ENCODE peak calls at places on chromosome 2, in seven cellular contexts. E is upper lobe of left lung, I is HepG2, Y is Panc1, L is GM23338, T is HCT116, G is K562. J is an unnamed sample.

GRCh38 chr2:233414273-233414654 is 60.0 kb downstream of the DGKD start:
- ATAC-seq in E (no peak), I (peak; percentile 49), Y (peak; percentile 49), L (no peak), T (peak; percentile 58), G (no peak), J (no peak)

GRCh38 chr2:157444643-157445040 is 753 bp upstream of the CYTIP start:
- ATAC-seq in E (no peak), I (no peak), Y (no peak), L (no peak), T (no peak), G (no peak), J (no peak)

GRCh38 chr2:45898819-45899218 is 247.3 kb downstream of the PRKCE start:
- ATAC-seq in E (no peak), I (no peak), Y (no peak), L (no peak), T (no peak), G (no peak), J (no peak)

GRCh38 chr2:118309201-118310015 is 221.1 kb downstream of the INSIG2 start:
- ATAC-seq in E (no peak), I (no peak), Y (no peak), L (peak; percentile 8), T (no peak), G (no peak), J (no peak)

GRCh38 chr2:55862673-55863390 is 60.8 kb downstream of the EFEMP1 start:
- ATAC-seq in E (peak; percentile 93), I (no peak), Y (peak; percentile 80), L (no peak), T (no peak), G (peak; percentile 39), J (peak; percentile 93)

GRCh38 chr2:216081-216480 is 47.8 kb downstream of the SH3YL1 start:
- ATAC-seq in E (no peak), I (no peak), Y (no peak), L (no peak), T (no peak), G (no peak), J (no peak)

GRCh38 chr2:24200799-24201198 is 25.9 kb downstream of the FAM228A start:
- ATAC-seq in E (no peak), I (peak; percentile 35), Y (no peak), L (no peak), T (no peak), G (no peak), J (no peak)

GRCh38 chr2:69499966-69500365 is 62.7 kb upstream of the NFU1 start:
- ATAC-seq in E (no peak), I (no peak), Y (no peak), L (no peak), T (no peak), G (no peak), J (no peak)

GRCh38 chr2:230794472-230794871 is 70.3 kb upstream of the ITM2C start:
- ATAC-seq in E (no peak), I (no peak), Y (peak; percentile 58), L (no peak), T (peak; percentile 64), G (no peak), J (no peak)

GRCh38 chr2:120989911-120990441 is 254.3 kb downstream of the GLI2 start:
- ATAC-seq in E (no peak), I (no peak), Y (no peak), L (no peak), T (no peak), G (no peak), J (no peak)

GRCh38 chr2:54041135-54041534 is 70.3 kb upstream of the PSME4 start:
- ATAC-seq in E (no peak), I (no peak), Y (no peak), L (no peak), T (no peak), G (no peak), J (no peak)

GRCh38 chr2:69306612-69306896 is 80.5 kb downstream of the GFPT1 start:
- ATAC-seq in E (no peak), I (no peak), Y (no peak), L (peak; percentile 30), T (no peak), G (no peak), J (no peak)

GRCh38 chr2:73197579-73197978 is 4.8 kb upstream of the NOTO start:
- ATAC-seq in E (no peak), I (no peak), Y (no peak), L (no peak), T (no peak), G (no peak), J (no peak)

DNA sequence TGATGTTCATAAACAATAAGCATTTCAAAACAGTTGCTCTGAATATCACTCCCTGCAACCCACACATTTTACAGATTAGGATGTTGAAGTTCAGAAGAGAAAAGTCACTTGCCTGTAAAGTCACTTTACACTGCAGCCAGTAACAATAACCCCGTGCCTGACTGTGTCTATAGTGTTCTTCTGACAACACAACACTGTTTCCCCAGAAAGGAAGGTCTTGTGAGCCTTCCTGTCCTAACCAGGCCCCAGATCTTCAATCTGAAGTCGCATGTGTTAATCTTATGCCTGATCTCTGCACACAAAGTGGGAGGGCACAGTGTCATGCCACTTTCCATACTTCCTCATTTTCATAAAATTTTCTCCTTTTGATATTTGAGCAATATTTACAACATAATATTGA is 120.2 kb downstream of the FEZ2 start:
- ATAC-seq in E (peak; percentile 34), I (no peak), Y (peak; percentile 47), L (no peak), T (no peak), G (no peak), J (peak; percentile 10)
- TF ChIP-seq POLR2AphosphoS5 in E (no peak), I (no peak), Y (no peak), L (no peak), T (no peak), G (no peak), J (no peak)

DNA sequence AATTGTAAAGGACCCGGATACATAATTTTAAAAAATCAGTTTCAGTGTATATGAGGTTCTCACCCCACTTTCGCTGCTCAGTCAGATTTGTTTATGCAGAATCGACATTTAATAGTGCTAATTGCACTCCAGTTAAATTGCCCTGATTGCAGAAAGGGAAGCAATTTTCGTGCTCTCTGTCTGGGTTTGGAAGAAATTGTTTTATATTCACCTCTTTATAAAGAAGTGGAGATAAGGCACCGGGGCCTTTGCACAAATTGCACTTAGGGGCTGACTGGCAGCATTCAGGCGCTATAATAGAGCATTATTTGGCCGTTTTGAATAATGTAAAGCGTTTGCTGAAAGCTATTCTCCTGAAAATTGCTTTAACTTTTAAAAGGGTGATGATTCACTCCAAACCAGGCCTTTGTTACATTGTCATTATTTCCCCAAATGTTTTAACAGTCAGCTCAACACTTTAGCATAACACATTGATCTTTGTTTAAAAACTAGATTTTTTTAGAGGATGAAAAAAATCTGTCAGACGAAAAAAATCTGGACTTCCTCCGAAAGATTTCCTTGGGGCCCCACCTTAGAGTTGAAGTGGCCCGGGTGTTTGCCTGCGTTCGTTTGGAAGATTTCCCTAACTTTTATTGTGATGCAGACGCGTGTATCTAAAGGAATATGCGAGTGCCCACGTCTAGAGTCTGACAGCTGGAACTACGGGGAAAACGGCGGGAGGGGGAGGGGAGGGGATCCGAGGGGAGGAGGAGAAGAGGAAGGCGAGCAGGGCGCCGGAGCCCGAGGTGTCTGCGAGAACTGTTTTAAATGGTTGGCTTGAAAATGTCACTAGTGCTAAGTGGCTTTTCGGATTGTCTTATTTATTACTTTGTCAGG is 2.8 kb upstream of the SP9 start:
- ATAC-seq in E (no peak), I (no peak), Y (no peak), L (no peak), T (peak; percentile 3), G (no peak), J (no peak)
- H3K4me1 ChIP-seq in E (peaks cover 64% of the 10 kb centered on the region), I (peaks cover 63% of the 10 kb centered on the region), Y (peaks cover 16% of the 10 kb centered on the region), L (peaks cover 73% of the 10 kb centered on the region), T (peaks cover 2% of the 10 kb centered on the region), G (peaks cover 13% of the 10 kb centered on the region), J (peaks cover 64% of the 10 kb centered on the region)

DNA sequence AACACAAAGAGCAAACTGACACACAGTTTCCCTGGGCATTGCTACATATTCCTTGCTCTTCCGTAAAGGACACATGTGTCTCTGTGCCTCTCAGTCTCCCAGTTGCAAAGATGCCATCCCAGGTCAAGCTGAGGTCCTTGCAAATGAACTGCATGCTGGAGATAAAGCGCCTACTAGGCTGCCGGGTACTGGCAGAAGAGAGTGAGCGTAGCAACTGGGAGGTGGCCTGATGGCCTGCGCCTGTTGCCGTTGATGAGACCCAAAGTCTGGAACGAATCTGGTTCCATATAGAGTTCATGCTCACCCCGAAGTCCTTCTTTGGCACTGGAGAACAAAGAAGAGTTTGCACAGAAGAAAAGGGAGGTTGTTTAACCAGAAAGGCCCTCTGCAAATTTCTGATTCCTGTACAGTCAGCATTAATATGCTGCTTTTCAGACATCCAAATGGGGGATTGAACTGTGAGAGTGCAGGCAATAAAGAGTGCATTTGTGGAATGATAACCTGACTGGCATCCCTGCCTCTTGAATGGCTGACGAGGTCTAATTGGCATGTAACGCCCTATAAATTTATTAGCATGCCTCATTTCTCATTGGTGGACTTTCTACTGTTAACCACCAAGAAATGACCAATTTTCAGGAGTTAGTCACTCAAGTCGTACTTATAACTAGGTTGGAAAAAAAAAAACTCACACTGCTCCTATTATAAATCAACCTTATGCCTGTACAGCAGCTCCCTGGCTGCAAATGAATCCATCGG is 78.7 kb downstream of the GBX2 start:
- ATAC-seq in E (no peak), I (no peak), Y (no peak), L (no peak), T (no peak), G (no peak), J (no peak)
- TF ChIP-seq POLR2AphosphoS5 in E (no peak), I (no peak), Y (no peak), L (no peak), T (no peak), G (no peak), J (no peak)

DNA sequence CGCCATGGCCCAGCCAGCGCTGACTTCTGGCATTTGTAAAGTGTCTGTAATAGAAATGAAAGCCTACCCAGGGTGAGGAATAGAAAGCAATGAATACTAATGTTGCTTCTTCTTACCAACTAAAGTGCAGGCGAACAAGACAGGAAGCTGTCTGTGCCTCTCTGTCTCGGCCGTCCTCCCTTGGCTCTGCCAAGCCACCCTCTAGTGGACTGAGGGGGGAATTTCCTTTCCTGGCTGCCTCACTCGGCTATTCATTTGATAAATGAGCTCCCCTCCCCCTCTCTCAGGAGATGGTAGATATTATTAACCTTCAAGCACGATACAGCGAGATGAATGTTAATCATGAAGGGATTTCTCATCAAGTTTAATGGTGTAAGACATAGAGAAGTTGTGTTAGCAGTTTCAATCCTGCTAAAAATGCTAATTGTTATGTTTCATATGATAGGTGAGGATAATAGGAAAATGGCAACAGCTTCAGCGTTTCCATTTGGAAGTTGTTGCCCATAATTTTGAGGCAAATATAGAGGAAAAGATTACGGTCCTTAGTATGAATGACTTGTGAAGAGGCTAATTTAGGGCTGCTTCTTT is 384.7 kb downstream of the MTX2 start:
- ATAC-seq in E (peak; percentile 63), I (peak; percentile 94), Y (peak; percentile 92), L (peak; percentile 98), T (peak; percentile 95), G (peak; percentile 95), J (peak; percentile 39)
- H3K4me1 ChIP-seq in E (peaks cover 4% of the 10 kb centered on the region), I (no peaks in the 10 kb centered on the region), Y (no peaks in the 10 kb centered on the region), L (peaks cover 31% of the 10 kb centered on the region), T (peaks cover 2% of the 10 kb centered on the region), G (no peaks in the 10 kb centered on the region), J (no peaks in the 10 kb centered on the region)